ENCODE peak calls at places on chromosomes 11 and 22, in seven cellular contexts. F is IMR-90, V is mesenchymal stem cell, W is H9, J is mesendoderm, H is H1, L is trophoblast cell. N is an unnamed sample. For H3K4me1, the result is how much of the 10 kb centered on the place peaks cover.

GRCh38 chr11:86663741-86664140 is 8.7 kb downstream of the ME3 start:
- DNase-seq in F (no peak), V (peak), W (no peak), J (no peak), H (no peak), L (no peak), N (no peak)

GRCh38 chr22:42664976-42665831 is 16.0 kb upstream of the CYB5R3 start:
- DNase-seq in F (no peak), V (no peak), W (no peak), J (no peak), H (no peak), L (no peak), N (no peak)

GRCh38 chr11:67458266-67458665 is 3.1 kb downstream of the CABP4 start:
- DNase-seq in F (no peak), V (no peak), W (no peak), J (no peak), H (no peak), L (no peak), N (no peak)

GRCh38 chr22:40826984-40827741 is 8.0 kb upstream of the SLC25A17 start:
- DNase-seq in F (no peak), V (no peak), W (no peak), J (peak), H (no peak), L (peak), N (no peak)

GRCh38 chr11:46347637-46348311 is 511 bp downstream of the DGKZ start:
- DNase-seq in F (no peak), V (no peak), W (no peak), J (no peak), H (no peak), L (no peak), N (no peak)

GRCh38 chr11:93059074-93059957 is 89.9 kb downstream of the MTNR1B start:
- DNase-seq in F (peak), V (peak), W (no peak), J (peak), H (no peak), L (no peak), N (no peak)

GRCh38 chr22:28142361-28142801 is 223.3 kb upstream of the PITPNB start:
- DNase-seq in F (peak), V (peak), W (no peak), J (peak), H (no peak), L (peak), N (no peak)

GRCh38 chr11:48006301-48006992 is 26.1 kb downstream of the PTPRJ start:
- DNase-seq in F (peak), V (peak), W (no peak), J (no peak), H (no peak), L (no peak), N (no peak)

GRCh38 chr22:35470903-35471321 is 69.7 kb upstream of the RASD2 start:
- DNase-seq in F (peak), V (peak), W (no peak), J (peak), H (no peak), L (peak), N (no peak)

GRCh38 chr11:1049071-1049405 is 12.5 kb upstream of the MUC6 start:
- DNase-seq in F (no peak), V (no peak), W (no peak), J (no peak), H (no peak), L (no peak), N (no peak)

GRCh38 chr22:21621891-21622623 is 7.8 kb downstream of the YDJC start:
- DNase-seq in F (no peak), V (peak), W (no peak), J (no peak), H (no peak), L (no peak), N (no peak)

GRCh38 chr22:24548812-24549211 is 6.1 kb downstream of the GUCD1 start:
- DNase-seq in F (no peak), V (no peak), W (no peak), J (no peak), H (no peak), L (no peak), N (no peak)

GRCh38 chr11:10488121-10488580 is 33.1 kb downstream of the AMPD3 start:
- DNase-seq in F (peak), V (no peak), W (peak), J (peak), H (no peak), L (no peak), N (no peak)

GRCh38 chr11:72727521-72727920 is 24.7 kb downstream of the ARAP1 start:
- DNase-seq in F (no peak), V (no peak), W (no peak), J (peak), H (no peak), L (no peak), N (no peak)

GRCh38 chr11:64343740-64344133 is 3.7 kb downstream of the CCDC88B start:
- DNase-seq in F (no peak), V (no peak), W (peak), J (no peak), H (no peak), L (no peak), N (no peak)

GRCh38 chr11:120771551-120772060 is 252.3 kb upstream of the TBCEL start:
- DNase-seq in F (no peak), V (no peak), W (peak), J (no peak), H (peak), L (no peak), N (no peak)

GRCh38 chr11:112216591-112217105 is 9.6 kb upstream of the PTS start:
- DNase-seq in F (peak), V (peak), W (no peak), J (no peak), H (no peak), L (no peak), N (no peak)

GRCh38 chr11:27471588-27472397 is 797 bp downstream of the LGR4 start:
- DNase-seq in F (no peak), V (peak), W (peak), J (peak), H (no peak), L (peak), N (peak)

GRCh38 chr11:110050201-110050506 is 43.0 kb upstream of the ZC3H12C start:
- DNase-seq in F (no peak), V (no peak), W (no peak), J (no peak), H (no peak), L (no peak), N (no peak)

GRCh38 chr11:8867035-8867434 is 44.0 kb upstream of the AKIP1 start:
- DNase-seq in F (peak), V (peak), W (no peak), J (no peak), H (no peak), L (peak), N (no peak)

GRCh38 chr22:45717787-45718186 is 46.2 kb downstream of the ATXN10 start:
- DNase-seq in F (peak), V (peak), W (no peak), J (peak), H (no peak), L (no peak), N (no peak)

GRCh38 chr11:9982796-9983579 is 311.0 kb downstream of the SBF2 start:
- DNase-seq in F (peak), V (no peak), W (peak), J (peak), H (peak), L (no peak), N (no peak)

GRCh38 chr22:28736296-28737155 is 5.1 kb downstream of the CHEK2 start:
- DNase-seq in F (no peak), V (no peak), W (peak), J (peak), H (no peak), L (no peak), N (no peak)

GRCh38 chr11:47983464-47984397 is 3.4 kb downstream of the PTPRJ start:
- DNase-seq in F (peak), V (peak), W (no peak), J (no peak), H (no peak), L (no peak), N (no peak)

GRCh38 chr11:61482513-61482912 is 26.0 kb upstream of the LRRC10B start:
- DNase-seq in F (no peak), V (no peak), W (peak), J (peak), H (peak), L (peak), N (no peak)

GRCh38 chr11:83047515-83048225 is 24.0 kb downstream of the RAB30 start:
- DNase-seq in F (peak), V (peak), W (no peak), J (no peak), H (no peak), L (peak), N (no peak)

GRCh38 chr22:29055192-29055830 is 6.3 kb downstream of the C22orf31 start:
- DNase-seq in F (no peak), V (no peak), W (no peak), J (peak), H (no peak), L (no peak), N (no peak)

GRCh38 chr22:35589071-35589735 is 27.9 kb downstream of the MB start:
- DNase-seq in F (peak), V (peak), W (no peak), J (peak), H (peak), L (peak), N (no peak)

GRCh38 chr22:25081409-25081824 is 118.2 kb upstream of the CRYBB3 start:
- DNase-seq in F (peak), V (peak), W (no peak), J (peak), H (no peak), L (peak), N (no peak)

GRCh38 chr11:73241300-73241699 is 23.2 kb downstream of the P2RY2 start:
- DNase-seq in F (no peak), V (no peak), W (no peak), J (no peak), H (no peak), L (no peak), N (no peak)

GRCh38 chr11:128726464-128727139 is 32.7 kb downstream of the FLI1 start:
- DNase-seq in F (no peak), V (no peak), W (no peak), J (no peak), H (no peak), L (no peak), N (no peak)

GRCh38 chr11:128728767-128729587 is 35.1 kb downstream of the FLI1 start:
- DNase-seq in F (no peak), V (no peak), W (no peak), J (no peak), H (no peak), L (no peak), N (no peak)

GRCh38 chr11:128727811-128728431 is 34.0 kb downstream of the FLI1 start:
- DNase-seq in F (no peak), V (no peak), W (no peak), J (no peak), H (no peak), L (no peak), N (no peak)

GRCh38 chr11:128725630-128726461 is 32.0 kb downstream of the FLI1 start:
- DNase-seq in F (peak), V (peak), W (no peak), J (no peak), H (no peak), L (no peak), N (no peak)

DNA sequence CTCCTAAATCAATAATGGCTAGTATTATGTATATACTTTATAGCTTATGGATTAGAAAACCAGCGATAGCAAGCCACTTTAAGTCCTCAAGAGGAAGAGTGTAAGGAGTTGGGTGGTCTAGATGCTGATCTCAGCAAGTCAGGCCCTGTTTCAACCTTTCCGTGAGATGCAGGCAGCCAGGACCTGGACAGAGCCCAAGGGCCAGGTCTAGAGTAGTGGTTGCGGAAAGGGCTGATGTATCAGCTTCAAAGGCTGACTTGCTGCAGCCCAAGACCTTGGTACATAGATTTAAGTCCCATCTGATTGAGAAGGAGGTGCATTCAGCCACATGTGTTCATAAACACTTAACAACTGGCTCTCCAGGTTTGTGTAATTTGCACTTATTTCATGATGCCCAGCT is 33.4 kb downstream of the FLI1 start:
- DNase-seq in F (no peak), V (no peak), W (no peak), J (no peak), H (no peak), L (no peak), N (no peak)
- H3K27ac ChIP-seq in F (no peak), V (no peak), W (no peak), J (no peak), H (no peak), L (no peak), N (no peak)

GRCh38 chr11:32658639-32659406 is 75.2 kb downstream of the EIF3M start:
- DNase-seq in F (peak), V (no peak), W (no peak), J (no peak), H (no peak), L (no peak), N (no peak)

DNA sequence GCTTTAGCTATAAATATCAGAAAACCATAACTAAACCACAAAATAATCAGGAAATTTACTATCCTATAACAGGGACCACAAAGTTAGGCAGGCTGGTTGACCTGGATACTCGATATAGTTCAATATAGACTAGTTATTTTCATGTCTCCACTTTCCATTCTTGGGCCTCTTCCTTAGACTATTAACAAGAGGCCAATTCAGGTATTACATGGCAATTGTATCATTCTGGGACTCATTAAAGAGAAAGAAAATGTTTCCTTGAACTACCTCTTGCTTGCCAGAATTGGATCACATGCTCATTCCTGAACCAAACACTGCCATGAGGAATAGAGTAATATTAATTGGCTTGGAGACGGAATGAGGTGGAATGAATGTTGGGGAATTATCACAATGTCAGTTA is 76.0 kb downstream of the EIF3M start:
- DNase-seq in F (no peak), V (no peak), W (no peak), J (no peak), H (no peak), L (no peak), N (no peak)
- H3K23ac ChIP-seq in F (no peak), V (no peak), W (no peak), J (no peak), H (no peak), L (no peak), N (no peak)

GRCh38 chr11:119366690-119367620 is 14.5 kb downstream of the USP2 start:
- DNase-seq in F (no peak), V (no peak), W (no peak), J (no peak), H (no peak), L (no peak), N (no peak)
- H3K4me1 ChIP-seq in F (under half), V (under half), W (under half), J (under half), H (under half), L (under half), N (under half)

GRCh38 chr11:68928108-68928429 is 24.4 kb downstream of the IGHMBP2 start:
- DNase-seq in F (no peak), V (no peak), W (no peak), J (no peak), H (no peak), L (no peak), N (no peak)

GRCh38 chr11:68929706-68930605 is 26.3 kb downstream of the IGHMBP2 start:
- DNase-seq in F (no peak), V (no peak), W (no peak), J (no peak), H (no peak), L (no peak), N (no peak)

GRCh38 chr11:68927280-68928107 is 23.8 kb downstream of the IGHMBP2 start:
- DNase-seq in F (peak), V (no peak), W (no peak), J (no peak), H (no peak), L (no peak), N (no peak)

GRCh38 chr11:68929135-68929534 is 25.4 kb downstream of the IGHMBP2 start:
- DNase-seq in F (no peak), V (no peak), W (no peak), J (no peak), H (no peak), L (no peak), N (no peak)

DNA sequence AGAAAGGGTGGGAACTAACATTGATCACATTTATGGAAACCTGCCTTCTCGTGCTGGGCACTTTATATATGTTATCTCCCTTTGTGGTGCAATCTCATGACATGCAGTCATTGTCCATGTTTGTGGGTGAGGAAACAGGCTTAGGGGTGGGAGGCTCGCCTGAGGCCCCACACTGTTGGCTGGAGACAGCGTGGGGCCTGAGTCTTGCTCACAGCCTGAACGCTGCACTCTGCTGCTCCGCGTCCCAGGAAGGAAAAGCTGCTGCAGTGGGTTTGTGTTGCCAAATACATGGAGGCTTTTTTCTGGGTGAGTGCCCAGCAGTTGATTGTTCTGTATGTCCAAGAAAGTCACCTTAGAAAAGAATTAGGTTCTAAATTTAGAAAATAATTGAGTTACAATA is 24.8 kb downstream of the IGHMBP2 start:
- DNase-seq in F (no peak), V (no peak), W (no peak), J (no peak), H (no peak), L (no peak), N (no peak)
- H3K27ac ChIP-seq in F (no peak), V (no peak), W (no peak), J (no peak), H (no peak), L (no peak), N (no peak)

GRCh38 chr11:133269272-133269671 is 263.0 kb downstream of the OPCML start:
- DNase-seq in F (no peak), V (no peak), W (no peak), J (no peak), H (no peak), L (no peak), N (no peak)

GRCh38 chr11:133265536-133265935 is 266.8 kb downstream of the OPCML start:
- DNase-seq in F (no peak), V (no peak), W (no peak), J (no peak), H (no peak), L (no peak), N (no peak)

DNA sequence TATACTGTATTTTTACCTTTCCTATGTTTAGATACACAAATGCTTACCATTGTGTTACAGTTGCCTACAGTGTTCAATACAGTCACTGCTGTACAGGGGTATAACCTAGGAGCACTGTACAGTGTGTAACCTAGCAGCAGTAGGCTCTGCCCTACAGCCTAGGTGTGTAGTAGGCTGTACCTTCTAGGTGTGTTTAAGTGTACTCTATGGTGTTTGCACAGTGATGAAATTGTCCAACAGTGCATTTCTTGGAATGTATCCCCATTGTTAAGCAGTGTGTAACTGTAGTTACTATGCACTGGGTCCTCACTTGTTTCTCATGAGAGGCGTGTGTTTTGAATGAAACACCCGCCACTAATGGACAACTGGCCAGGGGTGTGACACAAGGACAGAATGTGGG is 269.0 kb downstream of the OPCML start:
- DNase-seq in F (no peak), V (no peak), W (no peak), J (no peak), H (no peak), L (no peak), N (no peak)
- H3K23ac ChIP-seq in F (no peak), V (no peak), W (no peak), J (no peak), H (no peak), L (no peak), N (no peak)

GRCh38 chr11:12705874-12706273 is 31.7 kb downstream of the TEAD1 start:
- DNase-seq in F (no peak), V (no peak), W (no peak), J (no peak), H (no peak), L (no peak), N (no peak)
- H3K4me1 ChIP-seq in F (under half), V (under half), W (under half), J (under half), H (under half), L (under half), N (under half)

GRCh38 chr11:100769165-100769564 is 82.1 kb downstream of the ARHGAP42 start:
- DNase-seq in F (no peak), V (no peak), W (no peak), J (peak), H (no peak), L (no peak), N (no peak)

GRCh38 chr11:100774132-100774531 is 87.0 kb downstream of the ARHGAP42 start:
- DNase-seq in F (no peak), V (no peak), W (no peak), J (no peak), H (no peak), L (peak), N (no peak)

GRCh38 chr11:100774859-100775258 is 87.8 kb downstream of the ARHGAP42 start:
- DNase-seq in F (no peak), V (no peak), W (no peak), J (no peak), H (no peak), L (no peak), N (no peak)

GRCh38 chr11:100769617-100770016 is 82.5 kb downstream of the ARHGAP42 start:
- DNase-seq in F (no peak), V (no peak), W (no peak), J (peak), H (no peak), L (no peak), N (no peak)
- H3K27ac ChIP-seq in F (no peak), V (no peak), W (no peak), J (no peak), H (no peak), L (no peak), N (no peak)

GRCh38 chr22:31100762-31101525 is 6.4 kb downstream of the SELENOM start:
- DNase-seq in F (no peak), V (no peak), W (no peak), J (no peak), H (no peak), L (no peak), N (no peak)

GRCh38 chr22:31099841-31100761 is 7.3 kb downstream of the SELENOM start:
- DNase-seq in F (no peak), V (no peak), W (no peak), J (no peak), H (no peak), L (no peak), N (no peak)

GRCh38 chr22:31097941-31098632 is 9.3 kb downstream of the SELENOM start:
- DNase-seq in F (no peak), V (no peak), W (no peak), J (no peak), H (no peak), L (no peak), N (no peak)

GRCh38 chr22:31098633-31099110 is 8.7 kb downstream of the SELENOM start:
- DNase-seq in F (no peak), V (no peak), W (peak), J (peak), H (no peak), L (no peak), N (no peak)

DNA sequence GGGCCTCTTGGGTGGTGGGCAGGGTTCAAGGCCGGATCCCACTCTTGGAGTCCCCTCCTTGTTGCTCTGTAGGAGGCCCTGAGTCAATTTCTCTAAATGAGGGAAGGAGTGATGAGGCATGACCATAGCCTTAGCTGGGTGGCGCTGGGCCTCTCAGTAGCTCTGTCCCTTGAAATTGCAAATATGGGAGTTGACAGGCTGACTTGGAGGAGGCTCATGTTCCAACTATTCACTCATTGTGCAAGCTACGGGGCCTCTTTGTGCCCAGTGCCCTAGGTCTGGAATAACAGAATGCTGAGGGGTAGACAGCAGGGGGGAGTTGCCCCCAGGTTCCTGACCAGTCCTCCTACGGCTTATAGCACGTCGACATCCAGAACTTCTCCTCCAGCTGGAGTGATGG is 8.0 kb downstream of the SELENOM start:
- DNase-seq in F (peak), V (no peak), W (no peak), J (no peak), H (no peak), L (peak), N (no peak)
- H3K23ac ChIP-seq in F (no peak), V (no peak), W (no peak), J (no peak), H (no peak), L (no peak), N (no peak)

GRCh38 chr22:50609599-50609998 is 9.0 kb downstream of the MAPK8IP2 start:
- DNase-seq in F (no peak), V (no peak), W (no peak), J (no peak), H (no peak), L (no peak), N (no peak)
- H3K4me1 ChIP-seq in F (under half), V (under half), W (under half), J (under half), H (under half), L (under half), N (under half)

N was measured in neuronal stem cell.